ENCODE peak calls at places on chromosomes 4 and X, in four cellular contexts. F is HCT116, I is K562, D is HepG2. U is an unnamed sample.

GRCh38 chrX:118350715-118351114 is 4.8 kb downstream of the WDR44 start:
- DNase-seq in F (no peak), I (no peak), D (no peak), U (no peak)

GRCh38 chr4:74109894-74110605 is 11.1 kb upstream of the CXCL2 start:
- DNase-seq in F (peak; percentile 60), I (no peak), D (no peak), U (no peak)

GRCh38 chr4:20430555-20430954 is 178.8 kb downstream of the SLIT2 start:
- DNase-seq in F (no peak), I (no peak), D (no peak), U (no peak)

GRCh38 chrX:22803353-22803752 is 196.4 kb upstream of the DDX53 start:
- DNase-seq in F (no peak), I (no peak), D (no peak), U (no peak)

GRCh38 chrX:49116076-49116475 is 7.5 kb downstream of the GPKOW start:
- DNase-seq in F (no peak), I (no peak), D (no peak), U (no peak)

GRCh38 chr4:74109116-74109791 is 10.3 kb upstream of the CXCL2 start:
- DNase-seq in F (peak; percentile 81), I (no peak), D (no peak), U (peak; percentile 86)

GRCh38 chrX:40987413-40987812 is 97.8 kb upstream of the USP9X start:
- DNase-seq in F (no peak), I (peak; percentile 64), D (no peak), U (no peak)

GRCh38 chr4:37160653-37161052 is 83.9 kb upstream of the NWD2 start:
- DNase-seq in F (no peak), I (no peak), D (no peak), U (no peak)

GRCh38 chrX:120790118-120790517 is 85.5 kb downstream of the CT47B1 start:
- DNase-seq in F (peak; percentile 38), I (peak; percentile 36), D (peak; percentile 40), U (peak; percentile 53)

GRCh38 chr4:55547461-55547770 is 707 bp upstream of the CLOCK start:
- DNase-seq in F (no peak), I (no peak), D (no peak), U (no peak)

GRCh38 chrX:92247076-92247475 is 467.9 kb downstream of the PCDH11X start:
- DNase-seq in F (no peak), I (no peak), D (no peak), U (no peak)

GRCh38 chr4:79913581-79913980 is 159.4 kb downstream of the ANTXR2 start:
- DNase-seq in F (no peak), I (no peak), D (no peak), U (no peak)

GRCh38 chrX:48626401-48627298 is 29.4 kb downstream of the WDR13 start:
- DNase-seq in F (no peak), I (no peak), D (no peak), U (no peak)

GRCh38 chr4:67556426-67556825 is 2.1 kb upstream of the STAP1 start:
- DNase-seq in F (no peak), I (no peak), D (no peak), U (no peak)

GRCh38 chr4:189059996-189060570 is 880.6 kb upstream of the FRG1 start:
- DNase-seq in F (no peak), I (no peak), D (no peak), U (no peak)

GRCh38 chrX:118228041-118228440 is 111.4 kb upstream of the KLHL13 start:
- DNase-seq in F (no peak), I (no peak), D (no peak), U (no peak)

GRCh38 chr4:66837496-66837895 is 707.8 kb downstream of the CENPC start:
- DNase-seq in F (no peak), I (no peak), D (no peak), U (no peak)

GRCh38 chr4:22515145-22515887 is 550 bp downstream of the ADGRA3 start:
- DNase-seq in F (no peak), I (peak; percentile 17), D (peak; percentile 86), U (no peak)

GRCh38 chr4:71938776-71939175 is 93.0 kb upstream of the NPFFR2 start:
- DNase-seq in F (no peak), I (no peak), D (no peak), U (no peak)

GRCh38 chr4:13966241-13967195 is 339.0 kb upstream of the BOD1L1 start:
- DNase-seq in F (no peak), I (no peak), D (no peak), U (no peak)

GRCh38 chr4:139266583-139267257 is 13.3 kb downstream of the MGARP start:
- DNase-seq in F (no peak), I (peak; percentile 64), D (peak; percentile 54), U (no peak)

GRCh38 chrX:103846395-103846794 is 14.3 kb upstream of the RAB9B start:
- DNase-seq in F (no peak), I (no peak), D (no peak), U (no peak)

GRCh38 chr4:7647932-7648812 is 213.4 kb upstream of the PSAPL1 start:
- DNase-seq in F (no peak), I (peak; percentile 25), D (peak; percentile 76), U (no peak)

GRCh38 chr4:170138580-170139194 is 48.9 kb upstream of the AADAT start:
- DNase-seq in F (peak; percentile 71), I (peak; percentile 66), D (peak; percentile 57), U (peak; percentile 46)

GRCh38 chr4:16573181-16573580 is 325.3 kb downstream of the LDB2 start:
- DNase-seq in F (no peak), I (no peak), D (no peak), U (no peak)

DNA sequence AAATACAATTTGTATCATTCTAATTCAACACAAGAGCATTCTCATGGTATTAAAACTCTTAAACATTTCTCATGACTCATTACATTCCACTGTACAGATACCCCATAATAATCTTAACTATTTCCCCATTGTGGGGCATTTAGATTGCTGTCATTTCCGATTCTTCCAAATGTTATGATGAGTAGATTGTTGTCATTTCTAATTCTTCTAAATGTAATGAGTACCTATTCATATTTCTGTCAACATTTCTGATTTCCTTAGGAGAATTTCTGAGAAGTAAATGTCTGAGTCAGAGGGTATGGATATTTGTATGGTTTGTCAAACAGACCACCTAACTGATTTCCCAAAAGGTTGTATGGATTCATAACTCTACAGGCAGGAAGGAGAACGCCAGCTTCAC is 8.3 kb downstream of the S100G start:
- DNase-seq in F (no peak), I (no peak), D (no peak), U (no peak)
- TF ChIP-seq TCF7L2 in F (no peak), I (no peak), D (no peak), U (no peak)

DNA sequence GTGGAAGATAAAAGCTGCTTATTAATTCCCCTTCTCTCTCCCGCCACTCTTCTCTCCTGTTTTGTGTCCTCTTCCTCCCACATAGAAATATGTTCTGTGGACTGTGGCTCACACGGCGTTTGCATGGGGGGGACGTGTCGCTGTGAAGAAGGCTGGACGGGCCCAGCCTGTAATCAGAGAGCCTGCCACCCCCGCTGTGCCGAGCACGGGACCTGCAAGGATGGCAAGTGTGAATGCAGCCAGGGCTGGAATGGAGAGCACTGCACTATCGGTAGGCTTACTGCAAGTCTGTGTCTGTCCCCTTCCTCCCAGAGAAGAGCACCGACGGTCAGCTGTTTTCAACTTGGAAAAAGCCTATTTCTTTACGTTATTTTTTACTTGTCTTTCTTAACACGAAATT is 229.1 kb downstream of the DCTD start:
- DNase-seq in F (no peak), I (no peak), D (no peak), U (no peak)
- H3K27ac ChIP-seq in F (no peak overlapping the region), I (no peak overlapping the region), D (no peak overlapping the region), U (no peak overlapping the region)

DNA sequence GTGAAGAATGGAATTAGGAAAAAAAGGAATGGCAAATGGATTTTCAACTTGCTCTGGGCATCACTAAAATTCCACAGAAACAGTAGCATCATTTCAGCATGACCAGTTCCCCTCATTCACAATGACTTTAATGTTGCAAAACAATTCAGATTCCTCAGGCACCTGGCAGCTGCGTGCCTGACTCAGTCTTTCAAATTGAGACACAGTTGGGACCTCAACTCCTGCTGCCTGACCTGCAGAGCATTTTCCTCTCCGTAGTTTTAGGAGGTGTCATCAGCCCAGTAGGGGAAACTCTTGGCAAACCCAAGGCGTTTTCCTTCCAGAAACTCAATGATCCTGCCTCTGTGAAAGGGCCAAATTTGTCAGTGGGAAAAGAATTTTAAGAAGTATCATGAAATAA is 388.9 kb downstream of the SPRY1 start:
- DNase-seq in F (no peak), I (no peak), D (no peak), U (no peak)
- TF ChIP-seq POLR2AphosphoS5 in F (no peak), I (no peak), D (no peak), U (no peak)

GRCh38 chr4:159145318-159146006 is 42.6 kb downstream of the RAPGEF2 start:
- DNase-seq in F (no peak), I (peak; percentile 62), D (no peak), U (no peak)
- TF ChIP-seq TCF7L2 in F (no peak), I (no peak), D (no peak), U (no peak)

GRCh38 chr4:107896651-107897050 is 34.7 kb upstream of the CYP2U1 start:
- DNase-seq in F (no peak), I (no peak), D (no peak), U (no peak)
- H3K27ac ChIP-seq in F (peak overlapping the region; percentile 64), I (no peak overlapping the region), D (no peak overlapping the region), U (no peak overlapping the region)

DNA sequence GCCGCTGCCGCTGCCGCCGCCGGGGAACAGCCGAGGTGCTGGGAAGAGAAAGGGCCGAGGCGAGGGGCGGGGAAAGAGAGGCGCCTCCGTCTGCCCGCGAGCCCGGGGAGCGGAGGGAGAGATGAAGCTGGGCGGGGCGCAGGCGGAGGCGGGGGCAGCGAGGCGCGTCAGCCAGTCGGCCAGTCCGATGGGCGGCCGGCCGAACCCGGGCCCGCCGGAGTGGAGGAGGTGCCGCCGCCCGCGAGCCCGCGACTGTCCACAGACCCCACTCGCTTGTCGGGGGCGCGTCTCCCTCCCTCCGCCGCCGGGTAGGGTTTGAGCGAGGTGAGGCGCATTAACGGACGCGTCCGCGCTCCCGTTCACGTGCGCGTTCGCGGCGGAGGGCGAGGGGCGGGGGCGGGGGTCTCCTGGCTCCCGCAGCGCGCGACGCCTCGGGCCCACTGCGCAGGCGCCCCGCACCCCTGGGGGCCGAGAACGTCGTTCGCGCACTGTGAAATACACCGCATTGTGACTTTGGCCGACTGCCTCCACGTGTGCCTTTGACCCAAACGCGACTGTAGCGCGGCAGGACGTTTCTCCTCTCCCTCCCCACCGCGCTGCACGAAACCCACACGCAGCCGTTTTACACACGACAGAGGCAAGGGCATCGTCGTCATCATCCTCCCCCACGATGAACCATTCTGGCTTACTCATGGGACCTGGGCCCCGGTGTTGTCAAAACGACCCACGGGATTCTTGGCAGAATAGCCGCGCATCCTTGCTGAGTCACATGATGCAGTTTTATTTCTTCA is at the start of gene NUDT11:
- DNase-seq in F (no peak), I (peak; percentile 41), D (no peak), U (no peak)
- TF ChIP-seq POLR2AphosphoS5 in F (no peak), I (no peak), D (no peak), U (no peak)